ENCODE peak calls at places on chromosome 9, in ten cellular contexts. O is small intestine; N is AG04449; Z is OCI-LY7; P is GM10248; G is keratinocyte; E is stimulated activated CD4-positive, alpha-beta T cell treated with anti-CD3 and anti-CD28 coated beads, Interleukin-2, amount 100 ng/mL, for 24 hours; C is left kidney; Y is anterior cingulate cortex; L is WTC11. F is an unnamed sample.

GRCh38 chr9:128945798-128946501 is 1.5 kb downstream of the DOLK start:
- DNase-seq in O (no peak), P (no peak), E (no peak), Z (no peak), Y (no peak), N (no peak), G (no peak), C (no peak), L (no peak), F (no peak)

GRCh38 chr9:126689027-126689825 is 75.5 kb downstream of the LMX1B start:
- DNase-seq in Y (no peak), Z (no peak), P (no peak), G (no peak), O (no peak), N (no peak), E (no peak), C (peak; percentile 79), L (no peak), F (no peak)

GRCh38 chr9:133604214-133604613 is 5.0 kb downstream of the FAM163B start:
- DNase-seq in O (no peak), C (peak; percentile 38), Z (peak; percentile 65), N (no peak), Y (no peak), P (no peak), G (no peak), L (no peak), E (no peak), F (no peak)

GRCh38 chr9:105216440-105217178 is 27.8 kb upstream of the SLC44A1 start:
- DNase-seq in E (no peak), Z (no peak), Y (peak; percentile 25), C (no peak), L (no peak), G (no peak), N (no peak), P (no peak), O (peak; percentile 87), F (no peak)

GRCh38 chr9:22036866-22037626 is 27.9 kb upstream of the CDKN2B start:
- DNase-seq in L (no peak), Z (no peak), G (no peak), O (no peak), E (no peak), Y (no peak), P (no peak), C (no peak), N (no peak), F (no peak)

GRCh38 chr9:111301195-111301594 is 28.8 kb downstream of the OR2K2 start:
- DNase-seq in Z (no peak), G (no peak), P (no peak), C (no peak), E (no peak), O (peak; percentile 21), L (no peak), N (no peak), Y (no peak), F (no peak)

GRCh38 chr9:127838375-127839078 is 15.9 kb downstream of the ENG start:
- DNase-seq in Z (no peak), Y (no peak), E (no peak), O (no peak), G (no peak), P (no peak), N (peak; percentile 40), L (no peak), C (peak; percentile 58), F (no peak)

GRCh38 chr9:114383866-114384231 is 3.9 kb downstream of the AKNA start:
- DNase-seq in Y (no peak), L (no peak), E (no peak), O (no peak), Z (no peak), P (no peak), G (no peak), N (no peak), C (no peak), F (no peak)

GRCh38 chr9:112487008-112487798 is 576 bp downstream of the KIAA1958 start:
- DNase-seq in P (peak; percentile 47), C (peak; percentile 86), N (no peak), Y (peak; percentile 34), E (peak; percentile 57), G (no peak), O (peak; percentile 45), L (peak; percentile 67), Z (peak; percentile 71), F (peak; percentile 71)

GRCh38 chr9:131278421-131279111 is 2.3 kb upstream of the FAM78A start:
- DNase-seq in P (no peak), Y (no peak), L (no peak), C (no peak), G (no peak), Z (no peak), N (no peak), O (peak; percentile 26), E (no peak), F (no peak)

GRCh38 chr9:126420643-126421564 is 94.3 kb downstream of the MVB12B start:
- DNase-seq in E (no peak), C (no peak), O (no peak), Y (no peak), G (no peak), Z (no peak), L (no peak), N (no peak), P (no peak), F (no peak)

GRCh38 chr9:111005711-111006482 is 32.4 kb downstream of the LPAR1 start:
- DNase-seq in Y (no peak), N (no peak), C (no peak), L (no peak), E (no peak), O (peak; percentile 96), G (no peak), Z (no peak), P (no peak), F (no peak)

F was measured in GM23338.